ENCODE peak calls at places on chromosomes 6 and 20, in four cellular contexts. One of them, this sample, is unnamed. For H3K27me3, H3K4me1 and H3K9me3, the result is how much of the 10 kb centered on the place peaks cover.

GRCh38 chr6:104326173-104327001 is 533.3 kb downstream of the HACE1 start:
- DNase-seq in spleen: no peak
- DNase-seq in heart left ventricle: no peak
- DNase-seq in breast epithelium: no peak
- DNase-seq in this sample: no peak

GRCh38 chr20:46127396-46128010 is 9.4 kb downstream of the CD40 start:
- DNase-seq in breast epithelium: peak
- DNase-seq in spleen: peak
- DNase-seq in heart left ventricle: no peak
- DNase-seq in this sample: no peak

GRCh38 chr6:158567152-158567551 is 7.3 kb downstream of the TMEM181 start:
- DNase-seq in breast epithelium: peak
- DNase-seq in spleen: no peak
- DNase-seq in heart left ventricle: no peak
- DNase-seq in this sample: no peak

GRCh38 chr6:45722876-45723275 is 292.8 kb downstream of the CLIC5 start:
- DNase-seq in breast epithelium: no peak
- DNase-seq in heart left ventricle: no peak
- DNase-seq in spleen: no peak
- DNase-seq in this sample: no peak

GRCh38 chr6:31143148-31143547 is 4.3 kb upstream of the PSORS1C2 start:
- DNase-seq in breast epithelium: no peak
- DNase-seq in spleen: no peak
- DNase-seq in heart left ventricle: peak
- DNase-seq in this sample: no peak

GRCh38 chr20:50151034-50151743 is 2.3 kb downstream of the PEDS1 start:
- DNase-seq in spleen: no peak
- DNase-seq in breast epithelium: no peak
- DNase-seq in heart left ventricle: no peak
- DNase-seq in this sample: no peak

GRCh38 chr20:17629678-17630089 is 52.4 kb downstream of the RRBP1 start:
- DNase-seq in heart left ventricle: no peak
- DNase-seq in spleen: peak
- DNase-seq in breast epithelium: no peak
- DNase-seq in this sample: no peak

GRCh38 chr6:42316981-42317380 is 99.3 kb upstream of the MRPS10 start:
- DNase-seq in spleen: no peak
- DNase-seq in heart left ventricle: no peak
- DNase-seq in breast epithelium: no peak
- DNase-seq in this sample: no peak

GRCh38 chr20:11001767-11002540 is 328.2 kb upstream of the JAG1 start:
- DNase-seq in heart left ventricle: no peak
- DNase-seq in breast epithelium: peak
- DNase-seq in spleen: no peak
- DNase-seq in this sample: no peak

GRCh38 chr6:13417431-13417830 is 70.0 kb downstream of the GFOD1 start:
- DNase-seq in breast epithelium: no peak
- DNase-seq in spleen: no peak
- DNase-seq in heart left ventricle: no peak
- DNase-seq in this sample: no peak

GRCh38 chr20:50062006-50062838 is 50.7 kb downstream of the UBE2V1 start:
- DNase-seq in heart left ventricle: no peak
- DNase-seq in breast epithelium: no peak
- DNase-seq in spleen: no peak
- DNase-seq in this sample: no peak

GRCh38 chr20:11159728-11160127 is 485.9 kb upstream of the JAG1 start:
- DNase-seq in heart left ventricle: no peak
- DNase-seq in spleen: no peak
- DNase-seq in breast epithelium: no peak
- DNase-seq in this sample: no peak

GRCh38 chr6:128432394-128432793 is 88.0 kb downstream of the PTPRK start:
- DNase-seq in spleen: no peak
- DNase-seq in breast epithelium: no peak
- DNase-seq in heart left ventricle: no peak
- DNase-seq in this sample: no peak

GRCh38 chr20:18679020-18679419 is 91.2 kb downstream of the DTD1 start:
- DNase-seq in breast epithelium: no peak
- DNase-seq in spleen: no peak
- DNase-seq in heart left ventricle: no peak
- DNase-seq in this sample: peak

GRCh38 chr6:132816665-132817064 is 2.3 kb downstream of the RPS12 start:
- DNase-seq in breast epithelium: no peak
- DNase-seq in spleen: no peak
- DNase-seq in heart left ventricle: no peak
- DNase-seq in this sample: no peak

GRCh38 chr6:36598326-36598725 is 4.2 kb downstream of the SRSF3 start:
- DNase-seq in heart left ventricle: no peak
- DNase-seq in spleen: no peak
- DNase-seq in breast epithelium: no peak
- DNase-seq in this sample: no peak

GRCh38 chr20:37651932-37652331 is 41.9 kb upstream of the CTNNBL1 start:
- DNase-seq in heart left ventricle: peak
- DNase-seq in spleen: peak
- DNase-seq in breast epithelium: no peak
- DNase-seq in this sample: no peak

GRCh38 chr6:1619106-1619665 is 9.5 kb downstream of the FOXC1 start:
- DNase-seq in breast epithelium: no peak
- DNase-seq in spleen: no peak
- DNase-seq in heart left ventricle: no peak
- DNase-seq in this sample: no peak
- H3K27me3 ChIP-seq in breast epithelium: under half
- H3K27me3 ChIP-seq in spleen: half or more
- H3K27me3 ChIP-seq in heart left ventricle: under half
- H3K27me3 ChIP-seq in this sample: under half

DNA sequence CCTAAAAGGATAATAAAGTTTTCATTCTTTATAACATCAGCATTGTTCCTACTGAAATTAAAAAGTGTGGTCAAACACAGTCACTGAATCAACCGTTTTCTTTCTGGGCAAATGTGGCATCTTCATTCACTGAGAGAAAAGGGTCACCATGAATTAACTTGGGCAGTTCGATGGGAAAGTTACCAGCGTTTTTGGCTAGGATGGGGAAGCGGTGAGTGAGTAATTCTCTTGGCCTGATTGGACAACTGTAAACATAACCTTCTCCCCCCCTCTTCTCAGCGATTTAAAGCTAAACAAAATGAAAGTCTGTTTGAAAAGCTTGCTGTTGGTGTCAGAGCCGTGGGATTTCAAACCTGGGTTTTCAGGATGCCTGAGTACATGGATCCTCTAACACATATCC is 181.9 kb downstream of the SASH1 start:
- DNase-seq in breast epithelium: no peak
- DNase-seq in heart left ventricle: no peak
- DNase-seq in spleen: no peak
- DNase-seq in this sample: no peak
- H3K4me1 ChIP-seq in breast epithelium: under half
- H3K4me1 ChIP-seq in heart left ventricle: under half
- H3K4me1 ChIP-seq in spleen: under half
- H3K4me1 ChIP-seq in this sample: under half

DNA sequence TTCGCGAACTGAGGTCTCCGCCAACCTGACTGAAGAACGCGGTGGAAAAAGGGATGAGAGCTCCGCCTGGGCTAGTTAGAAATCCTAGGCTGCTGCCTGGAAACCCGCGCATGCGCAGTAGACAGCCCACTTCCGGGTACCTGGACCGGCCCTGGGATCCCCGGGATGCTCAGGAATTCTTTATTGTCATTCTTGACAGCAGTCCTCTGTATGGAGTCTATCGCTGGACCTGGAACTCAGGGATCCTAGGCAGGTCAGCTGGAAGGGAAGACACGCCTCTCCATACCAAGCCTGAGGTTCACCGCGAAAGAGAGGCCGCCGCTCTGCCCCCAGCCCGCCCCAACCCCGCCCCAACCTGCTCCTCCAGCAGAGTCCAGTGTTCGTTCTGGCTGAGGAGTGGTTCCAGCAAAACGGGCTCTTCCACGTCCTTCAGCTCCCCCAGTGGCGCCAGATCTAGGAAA is 1379.2 kb upstream of the DEFB115 start:
- DNase-seq in heart left ventricle: no peak
- DNase-seq in spleen: peak
- DNase-seq in breast epithelium: peak
- DNase-seq in this sample: no peak
- H3K9me3 ChIP-seq in heart left ventricle: under half
- H3K9me3 ChIP-seq in spleen: half or more
- H3K9me3 ChIP-seq in breast epithelium: half or more
- H3K9me3 ChIP-seq in this sample: under half

DNA sequence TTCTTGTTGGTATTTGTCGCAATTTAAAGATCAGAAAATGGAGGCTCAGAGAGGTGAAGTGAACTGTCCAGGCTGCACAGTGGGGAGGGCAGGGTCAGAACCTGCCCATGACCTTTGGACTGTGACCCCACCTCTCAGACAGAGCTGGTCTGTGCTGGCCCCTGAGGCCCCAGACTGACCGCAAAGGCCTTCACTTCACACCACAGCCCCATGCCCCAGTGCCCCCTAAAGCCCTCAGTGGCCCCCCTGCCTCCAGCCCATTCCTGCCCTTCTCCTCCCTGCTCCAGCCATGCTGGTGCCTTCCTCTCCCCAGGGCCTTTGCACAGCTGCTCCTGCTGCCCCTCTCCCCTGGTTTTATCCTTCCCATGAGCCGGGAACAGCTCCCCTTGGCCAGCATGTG is 9.4 kb upstream of the RBBP8NL start:
- DNase-seq in heart left ventricle: no peak
- DNase-seq in spleen: no peak
- DNase-seq in breast epithelium: no peak
- DNase-seq in this sample: no peak
- H3K27me3 ChIP-seq in heart left ventricle: under half
- H3K27me3 ChIP-seq in spleen: half or more
- H3K27me3 ChIP-seq in breast epithelium: under half
- H3K27me3 ChIP-seq in this sample: under half

GRCh38 chr6:169046483-169047192 is 207.0 kb downstream of the THBS2 start:
- DNase-seq in heart left ventricle: no peak
- DNase-seq in breast epithelium: no peak
- DNase-seq in spleen: no peak
- DNase-seq in this sample: no peak

GRCh38 chr6:169045486-169045885 is 208.2 kb downstream of the THBS2 start:
- DNase-seq in heart left ventricle: no peak
- DNase-seq in spleen: no peak
- DNase-seq in breast epithelium: no peak
- DNase-seq in this sample: no peak

GRCh38 chr6:169042061-169042460 is 211.6 kb downstream of the THBS2 start:
- DNase-seq in spleen: no peak
- DNase-seq in breast epithelium: no peak
- DNase-seq in heart left ventricle: no peak
- DNase-seq in this sample: no peak

GRCh38 chr6:169046021-169046420 is 207.6 kb downstream of the THBS2 start:
- DNase-seq in spleen: no peak
- DNase-seq in heart left ventricle: no peak
- DNase-seq in breast epithelium: no peak
- DNase-seq in this sample: no peak

DNA sequence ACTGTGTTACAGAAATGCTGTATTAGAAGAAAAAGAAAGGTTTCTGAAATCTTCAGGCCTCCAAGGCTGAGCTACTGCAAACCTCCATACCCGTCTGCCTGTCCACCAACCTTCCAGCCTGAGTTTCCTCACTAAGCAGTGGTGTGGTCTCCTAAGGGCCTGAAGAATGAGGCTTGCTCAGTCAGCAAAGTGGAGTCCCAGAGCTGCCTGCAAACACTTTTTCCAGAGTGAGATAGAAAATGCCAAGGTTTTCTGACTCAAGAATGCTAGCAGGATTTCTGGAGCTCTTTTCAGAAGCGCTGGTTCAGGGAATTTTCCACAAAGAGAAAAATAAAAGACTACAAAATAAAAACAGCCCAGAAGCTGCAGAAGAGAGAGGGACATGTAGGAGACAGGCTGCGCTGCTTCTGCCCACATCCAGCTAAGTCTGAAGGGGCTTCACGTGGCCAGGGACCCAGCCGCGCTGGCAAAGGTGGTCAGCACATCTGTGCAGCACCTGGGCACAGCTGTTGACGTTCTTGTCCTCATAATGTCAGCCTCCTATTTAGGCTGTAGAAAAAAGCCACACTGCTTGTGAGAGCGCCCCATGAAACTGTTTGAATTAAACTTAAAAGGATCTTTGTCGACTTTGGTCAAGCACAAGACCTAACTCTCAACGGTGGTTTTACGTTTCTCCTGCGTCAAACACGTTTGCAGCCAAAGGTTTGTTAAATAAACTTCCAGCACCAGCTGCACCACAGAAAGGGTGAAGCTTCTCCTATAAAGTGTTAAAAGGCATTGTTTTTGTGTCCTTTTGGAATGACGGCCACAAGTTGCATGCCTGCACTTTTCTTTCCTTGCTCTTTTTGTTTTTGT is 209.0 kb downstream of the THBS2 start:
- DNase-seq in spleen: no peak
- DNase-seq in heart left ventricle: no peak
- DNase-seq in breast epithelium: no peak
- DNase-seq in this sample: no peak
- H3K4me1 ChIP-seq in spleen: under half
- H3K4me1 ChIP-seq in heart left ventricle: under half
- H3K4me1 ChIP-seq in breast epithelium: under half
- H3K4me1 ChIP-seq in this sample: under half

DNA sequence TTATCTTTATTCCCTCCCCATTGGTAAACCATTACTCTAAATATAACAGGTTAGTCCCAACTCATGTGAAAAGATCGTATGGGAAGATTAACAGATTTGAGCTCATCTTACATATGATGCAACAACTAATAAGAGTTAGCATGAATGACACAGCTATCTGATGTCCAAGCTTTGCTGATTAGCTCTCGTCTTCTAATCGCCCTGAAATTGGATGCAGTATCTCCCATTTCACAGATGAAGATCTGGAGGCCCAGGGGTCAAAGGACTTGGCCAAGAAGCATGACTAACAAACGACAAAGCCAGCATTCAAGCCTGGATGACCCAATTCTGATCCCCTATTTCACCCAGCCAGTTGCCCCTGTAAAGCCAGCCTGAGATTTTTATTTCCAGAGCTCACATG is 8.4 kb upstream of the BMP7 start:
- DNase-seq in spleen: no peak
- DNase-seq in heart left ventricle: no peak
- DNase-seq in breast epithelium: no peak
- DNase-seq in this sample: no peak
- H3K9me3 ChIP-seq in spleen: under half
- H3K9me3 ChIP-seq in heart left ventricle: under half
- H3K9me3 ChIP-seq in breast epithelium: under half
- H3K9me3 ChIP-seq in this sample: under half

GRCh38 chr20:20877079-20877478 is 164.6 kb upstream of the RALGAPA2 start:
- DNase-seq in spleen: no peak
- DNase-seq in breast epithelium: no peak
- DNase-seq in heart left ventricle: no peak
- DNase-seq in this sample: no peak

GRCh38 chr20:20887593-20888272 is 175.3 kb upstream of the RALGAPA2 start:
- DNase-seq in breast epithelium: no peak
- DNase-seq in heart left ventricle: no peak
- DNase-seq in spleen: no peak
- DNase-seq in this sample: no peak

DNA sequence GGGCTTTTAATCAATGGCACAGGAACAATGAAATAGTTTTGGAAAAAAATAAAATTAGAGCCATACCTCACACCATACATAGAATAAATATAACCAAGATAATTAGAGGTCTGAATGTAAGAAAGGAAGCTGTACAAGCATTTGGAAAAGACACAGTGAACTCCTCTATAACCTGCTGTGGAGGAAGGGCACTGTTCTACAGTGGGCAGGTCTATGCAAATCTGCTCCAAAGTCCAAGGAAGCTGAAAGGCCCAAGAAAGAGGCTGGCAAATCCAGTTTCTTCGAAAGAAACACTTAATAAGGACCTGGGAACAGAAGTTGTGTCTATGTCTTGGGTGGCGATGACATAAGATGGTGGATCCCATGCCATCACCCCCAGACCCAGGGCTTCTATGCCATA is 169.4 kb upstream of the RALGAPA2 start:
- DNase-seq in heart left ventricle: no peak
- DNase-seq in breast epithelium: no peak
- DNase-seq in spleen: no peak
- DNase-seq in this sample: no peak
- H3K27me3 ChIP-seq in heart left ventricle: under half
- H3K27me3 ChIP-seq in breast epithelium: under half
- H3K27me3 ChIP-seq in spleen: under half
- H3K27me3 ChIP-seq in this sample: under half

This sample was measured in effector memory CD4-positive, alpha-beta T cell.